ENCODE peak calls at places on chromosomes 3 and 15, in seven cellular contexts. Z is GM12891, I is Panc1, C is neural progenitor cell, E is H4, Y is COLO829, X is dorsolateral prefrontal cortex. Q is an unnamed sample.

GRCh38 chr15:44584162-44584749 is 47.3 kb downstream of the EIF3J start:
- DNase-seq in Y (peak), I (peak), C (peak), E (peak), Z (no peak), X (no peak), Q (peak)

GRCh38 chr3:85808750-85809149 is 850.0 kb downstream of the CADM2 start:
- DNase-seq in C (no peak), Y (no peak), I (no peak), Z (no peak), X (no peak), E (no peak), Q (no peak)

GRCh38 chr15:31032959-31033358 is 41.5 kb upstream of the MTMR10 start:
- DNase-seq in E (no peak), I (no peak), C (no peak), Z (no peak), X (no peak), Y (no peak), Q (no peak)

GRCh38 chr3:56269755-56270154 is 198.5 kb downstream of the ERC2 start:
- DNase-seq in Y (no peak), X (no peak), C (no peak), E (no peak), I (no peak), Z (no peak), Q (no peak)

GRCh38 chr3:132435239-132435910 is 18.1 kb downstream of the DNAJC13 start:
- DNase-seq in I (no peak), X (no peak), C (no peak), Y (no peak), Z (no peak), E (no peak), Q (no peak)

GRCh38 chr15:84631706-84632272 is 22.3 kb downstream of the WDR73 start:
- DNase-seq in C (no peak), I (no peak), Y (no peak), Z (no peak), E (no peak), X (no peak), Q (no peak)

GRCh38 chr15:33915571-33916407 is 52.5 kb upstream of the CHRM5 start:
- DNase-seq in Z (no peak), E (peak), I (no peak), Y (no peak), C (peak), X (no peak), Q (no peak)

GRCh38 chr3:187507905-187508304 is 139.7 kb downstream of the RTP4 start:
- DNase-seq in X (no peak), E (no peak), C (no peak), Z (no peak), I (no peak), Y (no peak), Q (no peak)

GRCh38 chr3:144127014-144127413 is 155.4 kb downstream of the DIPK2A start:
- DNase-seq in X (no peak), E (no peak), Y (no peak), I (no peak), Z (no peak), C (no peak), Q (no peak)

GRCh38 chr15:70062321-70062956 is 35.3 kb downstream of the TLE3 start:
- DNase-seq in Y (peak), Z (no peak), X (peak), I (no peak), E (no peak), C (peak), Q (peak)

Q was measured in NCI-H1694 treated with DMSO at 0.1 percent for 48 hours.